ENCODE peak calls at places on chromosome 12, in six cellular contexts. E is pancreas, H is adrenal gland, X is adipocyte, O is upper lobe of right lung, L is uterus. S is an unnamed sample.

GRCh38 chr12:44158746-44159145 is 322.9 kb downstream of the TMEM117 start:
- DNase-seq in L (no peak), E (no peak), X (no peak), O (no peak), H (no peak), S (no peak)

GRCh38 chr12:27468241-27468640 is 21.7 kb downstream of the SMCO2 start:
- DNase-seq in X (no peak), O (no peak), H (no peak), E (no peak), L (no peak), S (no peak)

GRCh38 chr12:96501139-96501741 is 11.9 kb downstream of the CFAP54 start:
- DNase-seq in H (peak; percentile 30), X (peak; percentile 38), L (peak; percentile 55), O (no peak), E (no peak), S (peak; percentile 32)

GRCh38 chr12:16587514-16587913 is 18.4 kb downstream of the LMO3 start:
- DNase-seq in O (no peak), H (no peak), X (no peak), E (no peak), L (no peak), S (no peak)

GRCh38 chr12:131923260-131923659 is 5.8 kb upstream of the PUS1 start:
- DNase-seq in O (no peak), H (no peak), X (no peak), L (no peak), E (no peak), S (no peak)

GRCh38 chr12:57744194-57744776 is 554 bp upstream of the TSPAN31 start:
- DNase-seq in X (peak; percentile 93), E (no peak), O (peak; percentile 87), H (peak; percentile 82), L (peak; percentile 75), S (no peak)

GRCh38 chr12:58920102-58920955 is at the start of gene LRIG3:
- DNase-seq in L (peak; percentile 92), E (peak; percentile 97), X (peak; percentile 98), H (peak; percentile 76), O (peak; percentile 94), S (peak; percentile 94)

GRCh38 chr12:54572881-54573280 is 15.6 kb downstream of the PPP1R1A start:
- DNase-seq in L (no peak), O (no peak), H (no peak), X (no peak), E (no peak), S (no peak)

GRCh38 chr12:92505373-92506340 is 197.1 kb upstream of the PLEKHG7 start:
- DNase-seq in X (peak; percentile 60), O (peak; percentile 66), H (peak; percentile 52), L (peak; percentile 85), E (peak; percentile 58), S (peak; percentile 94)

GRCh38 chr12:89373772-89374572 is 21.7 kb upstream of the DUSP6 start:
- DNase-seq in X (peak; percentile 75), L (peak; percentile 42), O (no peak), E (no peak), H (peak; percentile 43), S (peak; percentile 22)
- H3K4me1 ChIP-seq in X (peaks cover 11% of the 10 kb centered on the region), L (no peaks in the 10 kb centered on the region), O (peaks cover 31% of the 10 kb centered on the region), E (peaks cover 5% of the 10 kb centered on the region), H (peaks cover 8% of the 10 kb centered on the region), S (peaks cover 10% of the 10 kb centered on the region)

GRCh38 chr12:118271770-118272417 is 100.8 kb downstream of the TAOK3 start:
- DNase-seq in X (no peak), L (no peak), O (no peak), E (no peak), H (no peak), S (no peak)
- H3K4me3 ChIP-seq in X (no peak overlapping the region), L (no peak overlapping the region), O (no peak overlapping the region), E (no peak overlapping the region), H (no peak overlapping the region), S (no peak overlapping the region)

GRCh38 chr12:34297790-34298164 is 275.5 kb downstream of the ALG10 start:
- DNase-seq in X (no peak), E (peak; percentile 27), L (no peak), H (no peak), O (peak; percentile 46), S (no peak)

GRCh38 chr12:34298971-34299801 is 276.9 kb downstream of the ALG10 start:
- DNase-seq in L (no peak), X (no peak), O (peak; percentile 37), H (no peak), E (no peak), S (no peak)

GRCh38 chr12:34297126-34297789 is 275.0 kb downstream of the ALG10 start:
- DNase-seq in L (no peak), O (no peak), E (no peak), X (no peak), H (no peak), S (no peak)

GRCh38 chr12:34299802-34300193 is 277.5 kb downstream of the ALG10 start:
- DNase-seq in X (no peak), E (no peak), L (no peak), O (no peak), H (no peak), S (no peak)

DNA sequence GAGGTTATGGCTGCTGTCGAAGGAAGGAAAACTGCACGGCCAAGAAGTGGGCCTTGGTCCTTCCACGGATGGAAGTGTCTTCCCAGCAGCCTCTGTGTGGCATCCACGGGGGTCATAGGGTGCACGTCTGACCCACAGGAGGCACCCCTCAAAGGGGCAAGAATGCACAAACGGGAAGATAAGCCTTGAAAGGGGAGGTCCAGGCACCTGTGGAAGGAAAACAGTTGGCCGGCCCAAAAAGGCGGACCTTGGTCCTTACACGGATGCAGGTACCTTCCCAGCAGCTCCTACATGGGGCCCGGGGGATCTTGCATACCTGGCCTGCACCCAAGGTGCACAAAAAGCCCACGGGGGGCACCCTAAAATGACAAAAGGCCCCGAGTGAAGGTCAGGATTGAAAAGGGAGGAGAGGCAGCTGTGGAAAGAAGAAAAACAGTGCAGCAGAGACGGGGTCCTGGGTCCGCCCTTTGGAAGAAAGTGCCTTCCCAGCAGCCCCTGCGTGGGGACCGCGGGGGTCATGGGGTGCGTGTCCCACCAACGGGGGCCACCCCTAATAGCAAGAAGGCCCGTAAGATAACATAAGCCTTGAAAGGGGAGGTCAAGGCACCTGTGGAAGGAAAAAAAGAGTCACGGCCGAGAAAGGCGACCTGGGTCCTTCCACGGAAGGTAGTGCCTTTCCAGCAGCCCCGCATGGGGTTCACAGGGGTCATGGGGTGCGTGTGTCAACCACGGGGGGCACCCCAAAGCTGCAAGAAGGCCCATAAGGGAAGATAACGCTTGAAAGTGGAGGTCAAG is 276.1 kb downstream of the ALG10 start:
- DNase-seq in O (peak; percentile 52), L (no peak), H (no peak), E (peak; percentile 32), X (no peak), S (no peak)
- H3K9me3 ChIP-seq in O (no peaks in the 10 kb centered on the region), L (no peaks in the 10 kb centered on the region), H (no peaks in the 10 kb centered on the region), E (no peaks in the 10 kb centered on the region), X (no peaks in the 10 kb centered on the region), S (no peaks in the 10 kb centered on the region)

GRCh38 chr12:69099201-69099837 is 140.1 kb upstream of the CPSF6 start:
- DNase-seq in H (no peak), E (no peak), L (no peak), O (no peak), X (no peak), S (no peak)

GRCh38 chr12:69094606-69095216 is 144.7 kb upstream of the CPSF6 start:
- DNase-seq in X (no peak), O (no peak), E (no peak), L (no peak), H (no peak), S (no peak)

GRCh38 chr12:69095765-69096477 is 143.4 kb upstream of the CPSF6 start:
- DNase-seq in O (no peak), E (no peak), X (no peak), L (no peak), H (no peak), S (peak; percentile 92)

GRCh38 chr12:69097619-69098368 is 141.6 kb upstream of the CPSF6 start:
- DNase-seq in E (no peak), L (no peak), O (no peak), X (peak; percentile 70), H (no peak), S (peak; percentile 32)

DNA sequence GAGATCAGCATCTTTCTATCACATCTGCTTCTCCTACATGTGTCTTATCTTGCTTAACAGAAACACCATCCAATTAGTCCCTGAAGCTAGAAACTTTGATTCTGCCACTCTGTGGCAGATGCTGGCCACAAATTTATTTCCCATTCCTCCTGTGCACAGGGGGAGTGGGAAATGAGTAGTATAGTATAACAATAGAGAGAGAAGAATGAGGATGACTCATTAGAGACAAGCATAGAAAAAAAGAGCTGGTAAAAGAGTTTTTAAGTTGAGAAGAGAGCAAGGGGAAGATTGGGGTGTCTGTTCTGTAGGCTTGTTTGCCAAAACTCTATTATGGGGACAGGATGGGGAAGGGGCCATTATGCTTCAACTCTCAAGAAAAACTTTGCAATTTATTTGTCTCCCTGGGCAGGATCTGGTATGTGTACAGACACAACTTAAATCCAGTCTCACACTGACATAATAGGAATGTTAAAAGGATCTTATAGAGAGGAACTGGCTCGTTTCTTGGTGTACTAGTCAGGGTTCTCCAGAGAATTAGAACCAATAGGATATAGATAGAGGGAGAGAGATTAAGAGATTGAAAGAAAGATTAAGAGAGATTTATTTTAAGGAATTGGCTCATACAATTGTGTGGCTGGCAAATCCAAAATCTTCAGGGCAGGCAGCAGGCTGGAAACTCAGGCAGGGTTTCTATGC is 142.6 kb upstream of the CPSF6 start:
- DNase-seq in H (no peak), O (no peak), X (peak; percentile 39), L (no peak), E (no peak), S (peak; percentile 3)
- H3K4me1 ChIP-seq in H (peaks cover 7% of the 10 kb centered on the region), O (no peaks in the 10 kb centered on the region), X (peaks cover 9% of the 10 kb centered on the region), L (no peaks in the 10 kb centered on the region), E (peaks cover 6% of the 10 kb centered on the region), S (peaks cover 28% of the 10 kb centered on the region)